ENCODE peak calls at places on chromosome 5, in eight cellular contexts. L, F, C, Q, A, R, Z and X are unnamed samples.

GRCh38 chr5:13477118-13477737 is 467.3 kb downstream of the DNAH5 start:
- DNase-seq in Z (peak; percentile 90), F (no peak), A (no peak), Q (no peak), L (no peak), C (no peak), R (no peak), X (peak; percentile 99)

GRCh38 chr5:67353500-67353931 is 156.9 kb upstream of the CD180 start:
- DNase-seq in F (no peak), L (no peak), Q (peak; percentile 51), C (no peak), R (peak; percentile 21), Z (no peak), A (no peak), X (no peak)

GRCh38 chr5:159227452-159227851 is 18.1 kb upstream of the RNF145 start:
- DNase-seq in Q (no peak), A (no peak), Z (no peak), R (no peak), F (no peak), L (no peak), C (no peak), X (no peak)

GRCh38 chr5:91651704-91652103 is 268.6 kb upstream of the ARRDC3 start:
- DNase-seq in R (no peak), F (no peak), C (no peak), Q (no peak), A (no peak), Z (no peak), L (peak; percentile 7), X (peak; percentile 40)

GRCh38 chr5:158725223-158725825 is 374.4 kb downstream of the EBF1 start:
- DNase-seq in A (no peak), C (no peak), L (no peak), F (no peak), Z (no peak), R (no peak), Q (no peak), X (no peak)

GRCh38 chr5:127696688-127697087 is 6.5 kb upstream of the CCDC192 start:
- DNase-seq in L (no peak), Z (peak; percentile 63), R (no peak), Q (no peak), F (no peak), A (no peak), C (no peak), X (peak; percentile 36)

GRCh38 chr5:15285901-15286583 is 213.9 kb upstream of the FBXL7 start:
- DNase-seq in A (peak; percentile 8), R (no peak), C (no peak), Z (peak; percentile 79), Q (no peak), L (no peak), F (no peak), X (peak; percentile 92)

GRCh38 chr5:62578540-62578939 is at the start of gene LRRC70:
- DNase-seq in Q (no peak), A (no peak), F (peak; percentile 77), C (no peak), L (no peak), R (no peak), Z (peak; percentile 7), X (peak; percentile 69)

GRCh38 chr5:13957032-13957645 is 12.7 kb upstream of the DNAH5 start:
- DNase-seq in C (no peak), L (peak; percentile 62), Z (peak; percentile 75), R (no peak), Q (peak; percentile 63), F (no peak), A (peak; percentile 42), X (peak; percentile 74)

GRCh38 chr5:172504736-172505402 is 50.5 kb upstream of the SH3PXD2B start:
- DNase-seq in F (no peak), Z (no peak), C (no peak), R (peak; percentile 19), A (no peak), L (no peak), Q (no peak), X (no peak)

GRCh38 chr5:115369430-115370144 is 73.1 kb upstream of the CCDC112 start:
- DNase-seq in C (no peak), F (no peak), R (no peak), Z (no peak), Q (no peak), L (no peak), A (no peak), X (no peak)